ENCODE peak calls at places on chromosomes 7 and 10, in nine cellular contexts. G is left ventricle myocardium inferior; S is fibroblast of lung; E is HCT116; H is IMR-90; B is cardiac muscle cell; T is neural progenitor cell; N is CD8-positive, alpha-beta T cell; R is CD4-positive, alpha-beta memory T cell. Y is an unnamed sample.

GRCh38 chr10:132876967-132877366 is 65.4 kb downstream of the CFAP46 start:
- DNase-seq in S (no peak), G (no peak), N (no peak), H (no peak), B (no peak), R (no peak), T (no peak), E (no peak), Y (no peak)

GRCh38 chr10:25405871-25406270 is 231.1 kb downstream of the GPR158 start:
- DNase-seq in H (no peak), N (no peak), S (no peak), B (no peak), E (no peak), R (no peak), T (no peak), G (no peak), Y (no peak)

GRCh38 chr7:24378871-24379608 is 95.0 kb downstream of the NPY start:
- DNase-seq in R (no peak), H (peak; percentile 50), E (peak; percentile 41), G (no peak), B (no peak), N (no peak), T (no peak), S (peak; percentile 51), Y (no peak)

GRCh38 chr10:132585732-132586722 is 48.4 kb downstream of the INPP5A start:
- DNase-seq in S (peak; percentile 21), G (peak; percentile 53), N (no peak), H (no peak), R (no peak), T (no peak), E (no peak), B (no peak), Y (no peak)

GRCh38 chr7:73823873-73824597 is 6.8 kb upstream of the CLDN4 start:
- DNase-seq in N (no peak), H (no peak), E (no peak), S (no peak), G (no peak), T (no peak), R (no peak), B (no peak), Y (no peak)

GRCh38 chr10:81215498-81215897 is 659.5 kb upstream of the NRG3 start:
- DNase-seq in T (no peak), N (no peak), E (no peak), B (no peak), R (no peak), H (no peak), G (no peak), S (no peak), Y (no peak)

GRCh38 chr10:46309511-46310142 is 22.8 kb downstream of the ANTXRL start:
- DNase-seq in T (no peak), E (no peak), B (no peak), H (no peak), G (no peak), N (no peak), R (no peak), S (no peak), Y (no peak)

GRCh38 chr7:158638001-158638400 is 50.4 kb upstream of the PTPRN2 start:
- DNase-seq in G (no peak), E (no peak), N (no peak), T (no peak), R (no peak), B (no peak), S (no peak), H (no peak), Y (no peak)

GRCh38 chr10:124511205-124512039 is 49.8 kb downstream of the LHPP start:
- DNase-seq in S (no peak), R (no peak), T (peak; percentile 1), G (no peak), H (no peak), N (no peak), E (no peak), B (no peak), Y (no peak)

GRCh38 chr10:101238732-101239105 is 9.5 kb upstream of the LBX1 start:
- DNase-seq in S (no peak), E (peak; percentile 18), R (no peak), T (peak; percentile 81), B (peak; percentile 64), N (no peak), H (no peak), G (no peak), Y (no peak)

GRCh38 chr7:154794147-154794780 is 208.7 kb downstream of the PAXIP1 start:
- DNase-seq in S (no peak), N (no peak), H (no peak), T (peak; percentile 82), R (no peak), G (no peak), E (no peak), B (peak; percentile 62), Y (no peak)

GRCh38 chr7:130875901-130876300 is 141.9 kb upstream of the KLF14 start:
- DNase-seq in G (no peak), H (peak; percentile 8), N (no peak), E (no peak), S (no peak), B (no peak), R (no peak), T (no peak), Y (no peak)

GRCh38 chr7:130877236-130877635 is 143.2 kb upstream of the KLF14 start:
- DNase-seq in E (no peak), G (no peak), R (no peak), H (peak; percentile 9), S (no peak), B (no peak), T (no peak), N (no peak), Y (no peak)

GRCh38 chr7:130874071-130874915 is 140.3 kb upstream of the KLF14 start:
- DNase-seq in T (no peak), H (peak; percentile 13), B (no peak), G (no peak), S (no peak), N (no peak), E (no peak), R (no peak), Y (no peak)

GRCh38 chr7:130872756-130873448 is 138.9 kb upstream of the KLF14 start:
- DNase-seq in G (no peak), S (no peak), E (no peak), H (peak; percentile 43), T (no peak), R (no peak), B (no peak), N (no peak), Y (no peak)

DNA sequence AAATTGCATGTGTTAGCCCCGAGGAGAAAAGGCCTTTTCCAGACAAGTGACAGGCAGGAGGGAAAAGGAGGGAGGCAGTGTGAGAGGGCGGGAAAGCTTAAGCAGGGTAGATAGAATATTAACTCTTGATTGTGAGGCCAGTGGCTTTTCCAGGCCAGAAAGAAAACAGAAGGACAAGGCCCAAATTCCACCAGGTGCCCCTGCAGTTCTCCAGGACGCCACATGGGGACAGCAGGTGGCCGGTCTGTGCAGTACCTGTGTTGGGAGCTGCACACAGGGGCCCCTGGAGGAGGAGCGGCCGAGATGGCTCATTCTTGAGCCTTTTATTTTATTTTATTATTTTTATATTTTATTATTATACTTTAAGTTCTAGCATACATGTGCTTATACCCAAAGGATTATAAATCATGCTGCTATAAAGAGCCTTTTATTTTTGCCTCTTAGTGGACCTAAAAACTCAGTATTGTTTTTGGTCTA is 141.3 kb upstream of the KLF14 start:
- DNase-seq in T (peak; percentile 73), S (peak; percentile 53), B (peak; percentile 58), R (peak; percentile 58), E (no peak), H (peak; percentile 44), G (peak; percentile 47), N (peak; percentile 54), Y (no peak)
- H3K27ac ChIP-seq in T (no peak overlapping the region), S (peak overlapping the region; percentile 20), B (no peak overlapping the region), R (no peak overlapping the region), E (peak overlapping the region; percentile 100), H (peak overlapping the region; percentile 56), G (peak overlapping the region; percentile 34), N (no peak overlapping the region), Y (no peak overlapping the region)

DNA sequence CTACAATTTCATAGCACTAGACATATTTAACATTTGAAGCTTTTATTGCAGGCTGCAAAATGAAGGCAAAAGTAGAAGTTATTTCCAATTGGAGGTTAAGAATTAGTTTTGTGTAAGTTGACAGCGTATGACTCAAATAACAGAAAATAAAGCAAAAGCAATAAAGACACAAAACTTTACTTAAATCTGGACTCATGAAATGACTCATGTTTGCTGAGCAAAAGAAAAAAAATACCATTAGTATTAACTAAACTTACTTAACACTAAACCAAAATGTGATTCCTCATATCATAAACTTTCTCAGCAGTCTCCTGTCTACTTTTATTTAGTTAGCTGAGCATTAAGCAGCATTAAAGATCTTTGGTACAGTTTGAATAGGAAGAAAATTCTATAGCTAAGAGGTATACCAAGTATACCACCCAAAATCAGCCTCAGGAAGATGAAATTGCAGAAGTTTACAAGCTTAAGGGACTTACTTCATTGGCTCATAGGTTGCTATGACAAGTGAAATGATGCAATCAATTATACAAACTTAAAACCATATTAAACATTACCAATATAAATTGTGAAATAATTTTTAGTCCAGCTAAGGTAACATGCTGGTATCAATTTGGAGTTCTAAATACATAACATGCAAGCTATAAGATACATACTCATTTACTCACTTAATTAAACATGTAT is 1131.4 kb downstream of the XPNPEP1 start:
- DNase-seq in E (no peak), S (peak; percentile 47), H (peak; percentile 52), N (no peak), G (no peak), T (no peak), B (no peak), R (no peak), Y (no peak)
- H3K27ac ChIP-seq in E (no peak overlapping the region), S (no peak overlapping the region), H (no peak overlapping the region), N (no peak overlapping the region), G (no peak overlapping the region), T (no peak overlapping the region), B (no peak overlapping the region), R (no peak overlapping the region), Y (no peak overlapping the region)

GRCh38 chr10:121690152-121690551 is 91.9 kb upstream of the FGFR2 start:
- DNase-seq in N (no peak), E (no peak), G (no peak), T (no peak), B (no peak), S (no peak), R (no peak), H (no peak), Y (no peak)
- H3K27ac ChIP-seq in N (no peak overlapping the region), E (no peak overlapping the region), G (no peak overlapping the region), T (no peak overlapping the region), B (no peak overlapping the region), S (no peak overlapping the region), R (no peak overlapping the region), H (no peak overlapping the region), Y (no peak overlapping the region)

DNA sequence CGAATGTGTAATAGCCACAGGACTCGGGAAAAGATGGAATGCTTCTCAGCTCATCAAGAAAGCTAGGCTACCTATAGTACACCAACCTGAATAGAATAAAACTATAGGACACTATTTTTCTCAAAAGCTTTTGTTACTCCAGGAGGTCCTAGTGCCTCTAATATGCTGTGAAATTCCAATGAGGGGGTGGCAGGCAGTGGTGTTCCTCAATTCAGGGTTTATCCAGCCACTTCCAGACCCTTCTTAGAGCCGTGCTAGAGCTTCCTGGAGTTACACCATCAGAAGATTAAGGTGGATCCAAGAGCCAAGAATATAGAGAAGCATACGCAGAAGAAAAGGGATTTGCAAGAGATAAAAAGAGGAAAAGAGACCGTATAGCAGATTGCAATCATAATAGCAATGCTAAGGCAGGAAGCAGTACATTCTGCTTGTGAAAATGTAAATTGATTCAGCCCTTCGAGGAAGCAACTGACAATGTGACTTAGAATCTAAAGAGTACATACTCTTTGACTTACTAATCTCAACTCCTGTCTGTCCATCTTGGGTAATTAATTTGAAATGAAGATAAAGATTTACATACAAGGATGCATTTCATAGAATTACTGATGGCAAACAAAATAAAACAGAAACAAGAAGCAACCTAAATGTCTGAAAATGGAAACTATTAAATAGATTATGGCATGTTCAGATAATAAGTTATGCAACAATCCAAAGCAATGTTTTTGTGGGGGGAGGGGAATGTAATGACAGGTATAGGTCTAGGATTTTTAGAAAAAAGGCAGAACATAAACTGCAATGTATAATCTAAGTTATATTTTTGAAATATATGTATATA is 2.1 kb downstream of the ST8SIA6 start:
- DNase-seq in T (no peak), G (no peak), E (no peak), N (no peak), R (no peak), H (no peak), B (no peak), S (peak; percentile 5), Y (no peak)
- H3K27ac ChIP-seq in T (no peak overlapping the region), G (peak overlapping the region; percentile 89), E (no peak overlapping the region), N (no peak overlapping the region), R (no peak overlapping the region), H (no peak overlapping the region), B (no peak overlapping the region), S (no peak overlapping the region), Y (no peak overlapping the region)

Y was measured in SJSA1.